ENCODE peak calls at places on chromosomes 5 and 9, in five cellular contexts. One of them, this sample, is unnamed. For H3K27me3, the result is how much of the 10 kb centered on the place peaks cover.

GRCh38 chr5:67182406-67182805 is 14.2 kb downstream of the CD180 start:
- DNase-seq in mesenchymal stem cell: peak
- DNase-seq in neuronal stem cell: no peak
- DNase-seq in H1: no peak
- DNase-seq in H9: peak
- DNase-seq in this sample: peak

GRCh38 chr9:15513335-15513734 is 2.6 kb upstream of the PSIP1 start:
- DNase-seq in mesenchymal stem cell: peak
- DNase-seq in H9: peak
- DNase-seq in neuronal stem cell: no peak
- DNase-seq in H1: peak
- DNase-seq in this sample: no peak

GRCh38 chr5:573976-574375 is 38.2 kb upstream of the CEP72 start:
- DNase-seq in neuronal stem cell: no peak
- DNase-seq in H9: peak
- DNase-seq in mesenchymal stem cell: no peak
- DNase-seq in H1: no peak
- DNase-seq in this sample: no peak

GRCh38 chr5:126544087-126544740 is 50.8 kb downstream of the ALDH7A1 start:
- DNase-seq in neuronal stem cell: no peak
- DNase-seq in H9: peak
- DNase-seq in H1: no peak
- DNase-seq in mesenchymal stem cell: peak
- DNase-seq in this sample: peak

GRCh38 chr5:163330723-163331668 is 106.4 kb upstream of the CCNG1 start:
- DNase-seq in H9: peak
- DNase-seq in mesenchymal stem cell: no peak
- DNase-seq in H1: peak
- DNase-seq in neuronal stem cell: peak
- DNase-seq in this sample: no peak

GRCh38 chr9:114694719-114695269 is 12.8 kb upstream of the TEX48 start:
- DNase-seq in mesenchymal stem cell: no peak
- DNase-seq in neuronal stem cell: no peak
- DNase-seq in H9: no peak
- DNase-seq in H1: no peak
- DNase-seq in this sample: no peak

GRCh38 chr9:34254966-34255825 is 73.9 kb downstream of the KIF24 start:
- DNase-seq in mesenchymal stem cell: peak
- DNase-seq in H9: no peak
- DNase-seq in neuronal stem cell: no peak
- DNase-seq in H1: no peak
- DNase-seq in this sample: no peak

GRCh38 chr9:74609671-74610416 is 112.7 kb downstream of the RORB start:
- DNase-seq in mesenchymal stem cell: no peak
- DNase-seq in neuronal stem cell: no peak
- DNase-seq in H1: no peak
- DNase-seq in H9: no peak
- DNase-seq in this sample: no peak

GRCh38 chr9:128553695-128554094 is 1.3 kb downstream of the SPTAN1 start:
- DNase-seq in neuronal stem cell: no peak
- DNase-seq in H1: no peak
- DNase-seq in H9: no peak
- DNase-seq in mesenchymal stem cell: peak
- DNase-seq in this sample: no peak

GRCh38 chr5:143244000-143244736 is 159.3 kb downstream of the NR3C1 start:
- DNase-seq in neuronal stem cell: no peak
- DNase-seq in H9: no peak
- DNase-seq in H1: no peak
- DNase-seq in mesenchymal stem cell: peak
- DNase-seq in this sample: peak

GRCh38 chr5:146079695-146080361 is 25.5 kb downstream of the PLAC8L1 start:
- DNase-seq in H1: no peak
- DNase-seq in H9: no peak
- DNase-seq in mesenchymal stem cell: peak
- DNase-seq in neuronal stem cell: no peak
- DNase-seq in this sample: no peak

GRCh38 chr9:130343445-130343918 is 77.9 kb downstream of the HMCN2 start:
- DNase-seq in neuronal stem cell: peak
- DNase-seq in H1: no peak
- DNase-seq in mesenchymal stem cell: no peak
- DNase-seq in H9: peak
- DNase-seq in this sample: no peak

GRCh38 chr9:33161589-33162132 is 5.5 kb downstream of the B4GALT1 start:
- DNase-seq in H9: no peak
- DNase-seq in mesenchymal stem cell: no peak
- DNase-seq in H1: no peak
- DNase-seq in neuronal stem cell: no peak
- DNase-seq in this sample: peak

GRCh38 chr9:93568169-93568568 is 8.2 kb upstream of the PHF2 start:
- DNase-seq in H9: no peak
- DNase-seq in H1: no peak
- DNase-seq in mesenchymal stem cell: no peak
- DNase-seq in neuronal stem cell: no peak
- DNase-seq in this sample: no peak

GRCh38 chr9:132937463-132937901 is 6.9 kb downstream of the TSC1 start:
- DNase-seq in H1: no peak
- DNase-seq in mesenchymal stem cell: peak
- DNase-seq in H9: no peak
- DNase-seq in neuronal stem cell: no peak
- DNase-seq in this sample: peak

GRCh38 chr5:93790401-93790800 is 49.0 kb upstream of the POU5F2 start:
- DNase-seq in H1: no peak
- DNase-seq in H9: no peak
- DNase-seq in mesenchymal stem cell: peak
- DNase-seq in neuronal stem cell: no peak
- DNase-seq in this sample: no peak

GRCh38 chr5:133370281-133370890 is 242.0 kb downstream of the FSTL4 start:
- DNase-seq in H9: no peak
- DNase-seq in H1: no peak
- DNase-seq in neuronal stem cell: no peak
- DNase-seq in mesenchymal stem cell: no peak
- DNase-seq in this sample: no peak

GRCh38 chr9:12740845-12741244 is 34.0 kb upstream of the LURAP1L start:
- DNase-seq in neuronal stem cell: no peak
- DNase-seq in H1: no peak
- DNase-seq in mesenchymal stem cell: no peak
- DNase-seq in H9: no peak
- DNase-seq in this sample: peak

GRCh38 chr5:157821822-157822622 is 36.9 kb downstream of the CLINT1 start:
- DNase-seq in mesenchymal stem cell: peak
- DNase-seq in H9: no peak
- DNase-seq in H1: no peak
- DNase-seq in neuronal stem cell: no peak
- DNase-seq in this sample: peak

GRCh38 chr9:35842020-35842745 is 13.2 kb downstream of the TMEM8B start:
- DNase-seq in mesenchymal stem cell: peak
- DNase-seq in H1: no peak
- DNase-seq in H9: no peak
- DNase-seq in neuronal stem cell: no peak
- DNase-seq in this sample: no peak

GRCh38 chr5:156326718-156327259 is at the start of gene SGCD:
- DNase-seq in neuronal stem cell: no peak
- DNase-seq in H9: no peak
- DNase-seq in mesenchymal stem cell: peak
- DNase-seq in H1: no peak
- DNase-seq in this sample: no peak

GRCh38 chr9:5578698-5579085 is 50.2 kb upstream of the RIC1 start:
- DNase-seq in H9: no peak
- DNase-seq in mesenchymal stem cell: no peak
- DNase-seq in H1: no peak
- DNase-seq in neuronal stem cell: no peak
- DNase-seq in this sample: no peak

GRCh38 chr5:96410013-96410412 is 23.0 kb downstream of the PCSK1 start:
- DNase-seq in H1: no peak
- DNase-seq in mesenchymal stem cell: no peak
- DNase-seq in neuronal stem cell: no peak
- DNase-seq in H9: no peak
- DNase-seq in this sample: no peak
- H3K27me3 ChIP-seq in H1: under half
- H3K27me3 ChIP-seq in mesenchymal stem cell: under half
- H3K27me3 ChIP-seq in neuronal stem cell: under half
- H3K27me3 ChIP-seq in H9: under half
- H3K27me3 ChIP-seq in this sample: under half

DNA sequence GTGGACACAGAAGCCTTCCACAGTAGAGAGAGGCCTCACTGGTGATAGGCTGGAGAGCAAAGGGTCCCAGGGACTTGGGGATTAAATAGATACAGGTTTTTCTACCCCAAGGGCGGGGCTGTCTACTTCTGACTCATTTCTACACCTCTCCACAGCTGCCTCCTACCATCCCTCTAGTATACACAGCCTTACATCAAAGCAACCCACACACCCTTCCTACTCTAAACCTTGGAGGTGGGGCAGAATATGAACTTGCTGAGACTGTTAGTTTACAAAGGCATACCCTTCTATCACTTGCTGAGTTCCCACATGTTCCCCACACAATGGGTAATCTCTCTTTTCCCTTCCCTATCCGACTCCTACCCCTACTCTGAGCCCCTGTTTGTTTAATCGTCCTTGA is 19.9 kb upstream of the PCA3 start:
- DNase-seq in mesenchymal stem cell: no peak
- DNase-seq in neuronal stem cell: no peak
- DNase-seq in H9: no peak
- DNase-seq in H1: no peak
- DNase-seq in this sample: no peak
- H2BK12ac ChIP-seq in mesenchymal stem cell: no peak
- H2BK12ac ChIP-seq in neuronal stem cell: no peak
- H2BK12ac ChIP-seq in H9: no peak
- H2BK12ac ChIP-seq in H1: no peak
- H2BK12ac ChIP-seq in this sample: no peak

DNA sequence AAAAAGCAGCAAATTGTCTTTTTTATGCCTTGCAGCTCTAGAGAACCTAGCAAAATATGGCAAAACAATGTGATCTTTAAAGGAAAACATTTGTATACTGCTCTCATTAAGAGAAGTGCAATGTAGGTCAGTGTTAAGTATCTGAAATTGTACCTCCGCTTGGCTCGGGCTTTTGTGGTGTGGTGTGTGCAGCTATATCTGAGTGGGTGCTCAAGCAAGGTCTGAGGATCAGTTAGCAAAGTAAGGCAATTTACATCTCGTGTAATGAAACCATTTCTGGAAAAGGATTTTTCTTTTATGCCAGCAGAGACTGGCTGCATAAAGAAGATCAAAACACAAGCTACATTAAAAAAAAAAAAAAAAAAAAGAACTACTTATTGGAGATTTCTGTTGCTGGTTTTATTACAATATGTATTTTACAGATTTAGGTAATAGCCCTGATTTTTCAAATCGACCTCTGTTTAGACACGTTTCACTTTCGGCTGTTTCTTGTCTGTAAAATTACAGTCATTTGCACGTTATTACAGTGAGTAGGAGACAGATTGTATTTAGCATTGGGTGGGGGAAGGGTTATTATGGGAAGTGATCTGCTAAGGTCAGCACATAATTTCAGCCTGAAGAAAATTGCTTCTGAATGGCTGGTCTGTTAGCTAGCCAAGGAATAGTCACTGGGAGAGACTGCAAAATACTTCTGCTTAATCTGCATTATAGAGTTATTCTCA is 7.9 kb upstream of the ZNF608 start:
- DNase-seq in neuronal stem cell: no peak
- DNase-seq in H1: no peak
- DNase-seq in mesenchymal stem cell: no peak
- DNase-seq in H9: no peak
- DNase-seq in this sample: no peak
- H3K27me3 ChIP-seq in neuronal stem cell: under half
- H3K27me3 ChIP-seq in H1: under half
- H3K27me3 ChIP-seq in mesenchymal stem cell: under half
- H3K27me3 ChIP-seq in H9: under half
- H3K27me3 ChIP-seq in this sample: under half

GRCh38 chr5:69049796-69050195 is 44.0 kb upstream of the SLC30A5 start:
- DNase-seq in H1: no peak
- DNase-seq in mesenchymal stem cell: no peak
- DNase-seq in neuronal stem cell: no peak
- DNase-seq in H9: no peak
- DNase-seq in this sample: no peak
- H2BK12ac ChIP-seq in H1: no peak
- H2BK12ac ChIP-seq in mesenchymal stem cell: no peak
- H2BK12ac ChIP-seq in neuronal stem cell: no peak
- H2BK12ac ChIP-seq in H9: no peak
- H2BK12ac ChIP-seq in this sample: no peak